ENCODE peak calls at places on chromosomes 7 and 10, in nine cellular contexts. Z, X, K, R, M, Y, H, Q and S are unnamed samples.

GRCh38 chr7:81776159-81776558 is 6.3 kb upstream of the HGF start:
- DNase-seq in H (no peak), R (no peak), M (no peak), Y (no peak), K (no peak), X (no peak), Q (no peak), Z (no peak), S (no peak)

GRCh38 chr7:66921918-66922486 is 977 bp downstream of the TMEM248 start:
- DNase-seq in R (no peak), H (no peak), X (peak; percentile 19), Z (no peak), Y (no peak), M (peak; percentile 30), K (no peak), Q (no peak), S (no peak)

GRCh38 chr7:5276611-5277010 is 6.1 kb upstream of the SLC29A4 start:
- DNase-seq in X (no peak), Y (no peak), K (no peak), M (no peak), Q (no peak), H (no peak), Z (no peak), R (no peak), S (no peak)

GRCh38 chr7:95547949-95548348 is 48.4 kb downstream of the PDK4 start:
- DNase-seq in Z (no peak), M (no peak), R (no peak), Y (no peak), H (peak; percentile 19), X (no peak), Q (no peak), K (no peak), S (no peak)

GRCh38 chr10:57395921-57396320 is 871.8 kb downstream of the IPMK start:
- DNase-seq in M (no peak), Q (no peak), H (no peak), K (no peak), Z (no peak), Y (no peak), X (no peak), R (no peak), S (no peak)

GRCh38 chr10:117590516-117590915 is 48.0 kb downstream of the EMX2 start:
- DNase-seq in Z (no peak), H (no peak), R (no peak), K (no peak), Y (no peak), X (no peak), Q (no peak), M (no peak), S (no peak)

GRCh38 chr10:99685232-99686041 is 26.1 kb downstream of the ENTPD7 start:
- DNase-seq in Q (no peak), X (no peak), H (no peak), K (no peak), M (no peak), Y (no peak), Z (no peak), R (no peak), S (no peak)

GRCh38 chr10:31578181-31578852 is 259.3 kb downstream of the ZEB1 start:
- DNase-seq in M (no peak), X (no peak), Y (no peak), H (no peak), Z (no peak), R (no peak), K (no peak), Q (no peak), S (no peak)

GRCh38 chr10:958106-958505 is 26.6 kb upstream of the LARP4B start:
- DNase-seq in Q (no peak), H (no peak), Y (no peak), M (no peak), Z (no peak), X (no peak), R (no peak), K (no peak), S (no peak)

GRCh38 chr7:76179686-76180085 is 22.0 kb upstream of the SRRM3 start:
- DNase-seq in Z (no peak), Q (no peak), X (no peak), R (no peak), K (no peak), H (no peak), M (no peak), Y (no peak), S (no peak)

GRCh38 chr10:92972066-92972870 is 88.3 kb upstream of the CYP26C1 start:
- DNase-seq in H (peak; percentile 66), K (no peak), R (no peak), Y (peak; percentile 37), Q (peak; percentile 74), M (no peak), Z (no peak), X (no peak), S (peak; percentile 34)

GRCh38 chr7:117946201-117946633 is 73.0 kb upstream of the CTTNBP2 start:
- DNase-seq in H (no peak), Y (no peak), R (no peak), K (no peak), Q (peak; percentile 10), M (no peak), X (no peak), Z (no peak), S (peak; percentile 68)

GRCh38 chr7:130695840-130696239 is 9.5 kb upstream of the TSGA13 start:
- DNase-seq in M (no peak), Q (peak; percentile 63), Z (no peak), X (no peak), K (no peak), Y (peak; percentile 5), H (peak; percentile 61), R (no peak), S (peak; percentile 68)

GRCh38 chr7:158125721-158126120 is 461.9 kb downstream of the PTPRN2 start:
- DNase-seq in X (no peak), Q (no peak), K (no peak), R (no peak), Z (no peak), Y (no peak), M (no peak), H (no peak), S (no peak)

GRCh38 chr10:65032867-65033769 is 1511.9 kb downstream of the REEP3 start:
- DNase-seq in H (no peak), Q (no peak), K (no peak), Y (no peak), M (no peak), R (no peak), Z (no peak), X (no peak), S (no peak)